ENCODE peak calls at places on chromosomes 3 and 15, in four cellular contexts. Y is neuronal stem cell, L is hepatocyte, M is SJSA1. R is an unnamed sample.
A peak's percentile ranks its signal among the peaks of the same experiment; 100 is the strongest.

GRCh38 chr3:127307918-127308317 is 20.1 kb upstream of the PRR20G start:
- DNase-seq in Y (no peak), L (no peak), M (no peak), R (no peak)

GRCh38 chr3:147756478-147756877 is 347.3 kb downstream of the ZIC1 start:
- DNase-seq in Y (no peak), L (no peak), M (no peak), R (no peak)

GRCh38 chr3:16103472-16103871 is 71.0 kb upstream of the GALNT15 start:
- DNase-seq in Y (no peak), L (no peak), M (peak; percentile 70), R (no peak)

GRCh38 chr3:156749244-156749643 is 74.9 kb downstream of the TIPARP start:
- DNase-seq in Y (no peak), L (peak; percentile 44), M (no peak), R (no peak)

GRCh38 chr3:25259871-25260270 is 168.2 kb upstream of the RARB start:
- DNase-seq in Y (peak; percentile 2), L (peak; percentile 7), M (peak; percentile 89), R (no peak)

GRCh38 chr3:46280105-46280797 is 38.0 kb downstream of the CCR3 start:
- DNase-seq in Y (no peak), L (peak; percentile 26), M (peak; percentile 15), R (no peak)

GRCh38 chr15:29090617-29091466 is 178.8 kb downstream of the NSMCE3 start:
- DNase-seq in Y (no peak), L (peak; percentile 30), M (peak; percentile 50), R (no peak)

GRCh38 chr3:44019736-44020135 is 221.9 kb upstream of the TOPAZ1 start:
- DNase-seq in Y (no peak), L (no peak), M (no peak), R (no peak)

GRCh38 chr3:45950686-45951600 is 7.7 kb downstream of the CXCR6 start:
- DNase-seq in Y (no peak), L (no peak), M (no peak), R (no peak)

GRCh38 chr3:160163259-160163878 is 61.9 kb upstream of the C3orf80 start:
- DNase-seq in Y (no peak), L (peak; percentile 42), M (no peak), R (no peak)

GRCh38 chr15:34855397-34855796 is 60.0 kb upstream of the ACTC1 start:
- DNase-seq in Y (no peak), L (no peak), M (peak; percentile 55), R (no peak)

GRCh38 chr15:74123131-74123429 is 7.3 kb upstream of the ISLR2 start:
- DNase-seq in Y (no peak), L (no peak), M (no peak), R (no peak)

GRCh38 chr15:81183403-81183760 is 13.3 kb upstream of the IL16 start:
- DNase-seq in Y (no peak), L (no peak), M (no peak), R (no peak)
- H3K4me3 ChIP-seq in Y (no peak overlapping the region), L (no peak overlapping the region), M (no peak overlapping the region), R (peak overlapping the region; percentile 33)

DNA sequence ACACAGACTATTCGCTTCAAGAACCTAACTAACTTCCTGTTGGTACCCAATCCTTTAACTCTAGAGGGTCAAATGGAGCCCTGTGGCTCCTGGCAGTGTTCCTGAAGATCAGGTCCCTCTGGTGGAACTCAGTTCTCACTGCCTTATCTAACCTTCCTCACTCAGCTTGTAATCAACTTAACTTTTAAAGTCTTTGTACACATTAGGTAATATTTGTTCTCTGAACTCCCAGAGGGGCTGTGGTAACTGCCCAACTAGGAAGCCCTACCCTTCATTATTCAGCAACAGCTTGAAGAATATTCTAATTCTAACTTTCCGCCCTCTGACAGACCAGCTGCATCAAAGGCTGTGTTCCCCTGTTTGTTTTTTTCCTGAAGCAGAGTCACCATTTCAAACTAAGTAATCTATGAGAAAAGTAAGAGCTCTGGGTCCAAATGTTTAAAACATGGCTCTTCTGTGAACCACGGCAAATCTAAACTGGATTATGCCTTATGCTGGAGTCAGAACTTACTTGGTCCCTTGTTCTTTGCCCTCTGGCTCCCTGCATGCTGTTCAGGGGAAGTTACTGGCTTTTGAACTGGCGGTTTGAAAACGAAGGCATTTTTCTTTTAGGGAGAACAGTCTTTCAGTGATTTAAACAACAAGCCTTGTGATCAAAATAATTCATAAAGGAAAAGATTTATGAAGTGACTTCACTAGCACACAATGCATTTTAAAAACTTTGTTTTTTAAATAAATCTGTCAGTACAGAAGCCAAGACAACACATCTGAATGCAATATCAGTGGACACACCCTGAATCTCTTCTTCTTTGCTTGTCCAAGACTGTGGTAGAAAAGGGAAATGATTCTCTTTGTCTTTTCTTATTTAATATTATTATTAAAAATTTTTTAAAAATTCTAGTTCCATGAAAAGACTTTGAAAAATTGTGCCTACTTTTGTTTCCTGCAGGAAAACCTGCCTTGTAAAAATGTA is 365.6 kb downstream of the TIGIT start:
- DNase-seq in Y (no peak), L (peak; percentile 23), M (no peak), R (peak; percentile 38)
- H3K4me3 ChIP-seq in Y (no peak overlapping the region), L (no peak overlapping the region), M (no peak overlapping the region), R (no peak overlapping the region)

DNA sequence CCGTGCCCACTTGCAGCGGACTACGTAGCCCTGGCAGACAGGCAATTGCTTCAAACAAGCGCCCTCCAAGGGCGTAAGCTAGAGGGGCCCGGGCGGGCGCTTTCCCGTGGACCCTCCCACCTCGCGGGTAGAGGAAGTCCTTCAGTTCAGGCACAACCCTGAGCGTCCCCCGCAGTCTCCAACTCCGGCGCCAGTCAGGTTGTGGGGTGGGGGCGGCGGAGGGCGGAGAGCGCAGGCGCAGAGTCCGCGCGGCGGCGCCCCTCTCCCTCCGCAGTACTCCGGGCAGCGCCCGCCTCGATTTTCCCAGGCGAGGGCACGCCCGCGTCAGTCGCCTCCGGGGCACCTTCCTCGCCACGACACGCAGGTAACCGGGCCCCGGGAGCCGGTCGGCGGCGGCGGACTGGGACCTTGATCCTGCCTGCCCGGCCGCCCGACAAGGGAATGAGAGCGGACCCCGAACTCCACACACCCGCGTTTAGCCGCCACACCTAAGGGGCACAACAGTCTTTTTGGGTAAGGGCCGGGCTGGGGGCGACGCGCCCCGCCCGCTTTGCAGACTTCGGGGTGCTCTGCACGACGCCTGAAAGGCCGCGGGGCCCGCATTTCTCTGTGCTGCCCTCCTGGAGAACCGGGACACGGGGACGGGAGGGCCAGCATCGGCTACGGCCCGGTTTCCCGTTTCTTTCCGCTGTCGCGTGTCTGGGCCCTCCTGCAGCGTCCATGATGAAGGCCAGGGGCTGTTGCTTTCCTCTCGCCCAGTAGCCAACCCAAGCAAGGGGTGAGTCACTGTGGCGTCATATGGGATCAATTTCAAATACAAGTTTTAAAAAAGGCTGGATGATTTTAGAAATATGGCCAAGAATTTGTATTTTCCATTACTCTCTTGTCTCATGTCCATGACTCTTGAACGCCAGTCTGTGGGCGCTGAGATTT is at the start of gene SLC35G2:
- DNase-seq in Y (peak; percentile 61), L (peak; percentile 48), M (peak; percentile 82), R (peak; percentile 83)
- H3K4me3 ChIP-seq in Y (peak within 1 kb of the TSS; percentile 87), L (peak within 1 kb of the TSS; percentile 69), M (peak within 1 kb of the TSS; percentile 79), R (peak within 1 kb of the TSS; percentile 61)

DNA sequence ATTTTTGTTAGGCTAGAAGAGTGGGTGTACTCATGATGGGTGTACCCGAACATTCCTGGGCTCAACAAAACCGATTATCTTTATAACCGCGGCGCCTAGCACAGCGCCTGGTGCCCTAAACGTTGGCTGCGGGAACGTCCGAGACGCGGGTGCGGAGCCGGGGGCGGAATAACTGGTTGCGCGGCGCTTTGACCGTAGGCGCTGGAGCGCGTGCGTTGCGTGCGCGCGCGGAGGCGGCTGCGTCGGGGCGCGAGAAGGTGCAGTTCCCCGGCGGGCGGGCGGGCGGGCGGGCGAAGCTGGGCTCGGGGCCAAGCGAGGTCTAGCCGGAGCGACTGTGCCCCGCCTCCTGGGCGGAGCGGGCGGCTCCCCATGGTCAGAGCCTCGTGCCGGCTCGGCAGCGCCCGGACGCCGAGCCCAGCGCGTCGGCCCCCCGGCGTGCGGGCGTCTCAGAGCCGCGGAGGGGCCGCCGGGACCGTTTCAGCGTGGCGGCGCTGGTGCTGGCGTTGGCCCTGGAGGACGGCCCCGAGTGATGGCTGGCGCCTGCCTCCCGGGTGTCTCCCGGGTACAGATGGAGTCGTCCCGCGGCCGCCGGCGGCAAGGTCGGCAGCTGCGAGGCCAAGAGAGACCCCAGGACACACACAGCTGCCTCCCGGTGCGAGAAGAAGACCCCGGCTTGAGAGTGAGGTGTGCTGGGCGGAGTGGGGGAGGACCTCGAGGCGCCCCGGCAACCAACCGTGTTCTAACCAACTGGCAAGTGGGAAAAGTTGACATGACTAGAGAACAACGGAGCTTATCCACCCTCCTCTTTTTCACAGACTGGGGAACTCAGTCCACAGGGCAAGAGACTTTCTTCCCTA is at the start of gene PLAAT1:
- DNase-seq in Y (peak; percentile 57), L (peak; percentile 88), M (peak; percentile 37), R (peak; percentile 85)
- H3K4me3 ChIP-seq in Y (peak within 1 kb of the TSS; percentile 91), L (peak within 1 kb of the TSS; percentile 70), M (peak within 1 kb of the TSS; percentile 38), R (peak within 1 kb of the TSS; percentile 30)

DNA sequence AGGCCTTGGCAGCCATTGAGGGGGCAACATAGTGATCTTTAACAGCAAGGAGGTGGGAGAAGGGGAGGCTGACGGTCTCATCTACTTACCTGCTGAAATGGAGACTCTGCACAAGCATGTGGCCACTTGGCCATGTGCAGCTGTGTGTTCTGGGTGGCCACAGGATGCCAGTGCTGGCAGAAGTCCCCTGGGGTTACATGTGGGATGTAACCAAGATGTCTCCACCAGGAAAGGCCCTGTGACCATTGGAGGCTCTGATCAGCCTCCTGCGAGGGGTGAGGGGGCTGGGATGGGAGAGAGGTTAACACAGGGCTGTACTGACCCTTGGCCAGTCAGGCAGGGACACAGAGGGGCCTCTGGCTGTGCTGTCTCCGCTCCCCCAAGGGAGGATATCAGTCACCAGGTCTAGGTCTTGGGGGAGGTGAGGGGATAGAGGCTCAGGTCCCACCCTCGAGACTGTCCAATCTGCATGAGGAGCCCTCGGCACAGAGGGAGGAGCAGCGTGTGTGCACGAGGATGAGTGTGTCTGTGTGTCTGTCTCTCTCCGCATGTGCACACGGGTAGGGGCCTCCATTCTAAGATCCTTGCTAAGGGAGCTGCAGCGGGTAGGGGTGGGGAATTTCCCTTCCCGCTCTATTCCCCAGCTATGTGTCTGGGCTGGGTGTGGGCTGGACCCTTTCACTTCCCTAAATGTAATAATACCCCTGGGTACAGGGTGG is 19.5 kb downstream of the PRKCD start:
- DNase-seq in Y (no peak), L (no peak), M (no peak), R (no peak)
- H3K4me3 ChIP-seq in Y (no peak overlapping the region), L (no peak overlapping the region), M (no peak overlapping the region), R (no peak overlapping the region)

GRCh38 chr3:42709621-42710020 is 7.0 kb upstream of the HHATL start:
- DNase-seq in Y (no peak), L (no peak), M (no peak), R (peak; percentile 21)
- H3K4me3 ChIP-seq in Y (no peak overlapping the region), L (no peak overlapping the region), M (no peak overlapping the region), R (no peak overlapping the region)

GRCh38 chr3:149186726-149187125 is 34.9 kb downstream of the CP start:
- DNase-seq in Y (no peak), L (no peak), M (no peak), R (no peak)
- H3K4me3 ChIP-seq in Y (no peak overlapping the region), L (no peak overlapping the region), M (no peak overlapping the region), R (no peak overlapping the region)